ENCODE peak calls at places on chromosomes 7 and 10, in seven cellular contexts. S, Q, N, I, Y, F and R are unnamed samples.

GRCh38 chr10:3871424-3871996 is 86.5 kb upstream of the KLF6 start:
- DNase-seq in S (no peak), Q (no peak), Y (no peak), I (no peak), F (no peak), N (no peak), R (no peak)

GRCh38 chr7:47040795-47041194 is 541.1 kb downstream of the TNS3 start:
- DNase-seq in F (no peak), N (peak; percentile 28), S (no peak), I (no peak), Q (peak; percentile 33), Y (no peak), R (no peak)

GRCh38 chr10:93073539-93074136 is at the start of gene CYP26A1:
- DNase-seq in Y (peak; percentile 3), I (no peak), S (no peak), F (no peak), N (no peak), Q (no peak), R (no peak)

GRCh38 chr7:139035588-139036353 is at the start of gene ZC3HAV1L:
- DNase-seq in I (peak; percentile 78), S (peak; percentile 60), Y (peak; percentile 67), Q (peak; percentile 71), F (peak; percentile 46), N (peak; percentile 70), R (peak; percentile 88)

GRCh38 chr7:101156866-101157589 is 2.8 kb downstream of the AP1S1 start:
- DNase-seq in F (no peak), I (no peak), Y (peak; percentile 77), S (no peak), Q (no peak), N (no peak), R (no peak)

GRCh38 chr7:30074422-30075030 is 46.3 kb downstream of the PLEKHA8 start:
- DNase-seq in Y (peak; percentile 70), F (peak; percentile 6), S (no peak), Q (peak; percentile 77), N (peak; percentile 55), I (peak; percentile 54), R (no peak)

GRCh38 chr10:88254091-88254490 is 329.0 kb downstream of the RNLS start:
- DNase-seq in S (no peak), F (peak; percentile 40), Q (peak; percentile 73), N (peak; percentile 84), I (peak; percentile 33), Y (no peak), R (peak; percentile 52)

GRCh38 chr10:104080762-104081161 is 4.9 kb downstream of the COL17A1 start:
- DNase-seq in I (peak; percentile 50), Y (peak; percentile 38), S (no peak), Q (no peak), N (peak; percentile 33), F (peak; percentile 33), R (no peak)

GRCh38 chr10:58177362-58177947 is 90.2 kb downstream of the IPMK start:
- DNase-seq in Y (peak; percentile 64), F (no peak), I (peak; percentile 23), S (no peak), N (peak; percentile 64), Q (peak; percentile 61), R (no peak)

GRCh38 chr7:7943951-7944350 is 24.6 kb upstream of the GLCCI1 start:
- DNase-seq in F (no peak), N (no peak), Q (no peak), I (no peak), S (no peak), Y (no peak), R (no peak)
- H3K4me3 ChIP-seq in F (no peak overlapping the region), N (no peak overlapping the region), Q (no peak overlapping the region), I (no peak overlapping the region), S (no peak overlapping the region), Y (no peak overlapping the region), R (no peak overlapping the region)

DNA sequence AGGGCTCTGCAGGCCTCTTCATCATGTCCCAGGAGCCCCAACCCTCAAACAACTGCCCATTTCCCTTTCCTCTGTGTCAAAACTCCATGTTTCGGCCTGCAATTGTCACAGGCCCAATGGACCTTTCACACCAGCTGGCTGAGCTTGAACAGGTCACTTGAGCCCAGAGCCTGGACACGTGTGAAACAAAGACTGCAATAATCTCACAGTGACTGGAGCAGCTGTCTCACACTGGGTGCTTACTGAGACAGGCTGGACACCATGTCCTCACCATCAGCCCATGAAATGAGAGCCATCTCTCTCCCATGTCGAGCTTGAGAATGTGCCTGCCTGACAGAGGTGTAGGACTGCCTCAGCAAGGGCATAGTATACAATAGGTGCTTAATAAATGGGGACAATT is 19.5 kb upstream of the EIF5AL1 start:
- DNase-seq in N (no peak), F (no peak), Q (no peak), S (no peak), I (peak; percentile 1), Y (no peak), R (no peak)
- H3K4me3 ChIP-seq in N (no peak overlapping the region), F (no peak overlapping the region), Q (no peak overlapping the region), S (no peak overlapping the region), I (no peak overlapping the region), Y (no peak overlapping the region), R (no peak overlapping the region)

DNA sequence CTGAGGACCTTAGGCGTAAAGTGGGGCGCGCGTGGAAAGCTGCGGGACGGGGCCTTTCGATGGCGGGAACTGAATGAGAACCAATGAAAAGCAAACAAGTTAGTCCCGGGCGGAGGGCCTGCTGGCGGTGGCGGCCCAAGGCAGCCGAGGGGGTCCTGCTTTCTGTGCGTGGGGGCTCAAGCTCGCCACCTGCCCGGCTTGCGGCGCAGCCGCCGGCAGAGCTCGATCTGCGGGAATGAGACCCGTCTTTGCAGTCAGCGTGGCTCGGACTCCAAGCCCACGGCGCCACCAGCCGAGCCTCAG is 477 bp upstream of the CXCL12 start:
- DNase-seq in F (no peak), I (no peak), N (no peak), Y (no peak), Q (no peak), S (peak; percentile 24), R (peak; percentile 76)
- H3K4me3 ChIP-seq in F (peak overlapping the region; percentile 65), I (peak overlapping the region; percentile 49), N (no peak overlapping the region), Y (peak overlapping the region; percentile 44), Q (peak overlapping the region; percentile 58), S (peak overlapping the region; percentile 71), R (no peak overlapping the region)

GRCh38 chr10:79399242-79399831 is 46.1 kb downstream of the ZCCHC24 start:
- DNase-seq in Q (peak; percentile 99), Y (no peak), N (peak; percentile 98), S (peak; percentile 81), I (peak; percentile 88), F (peak; percentile 76), R (peak; percentile 95)
- H3K4me3 ChIP-seq in Q (peak overlapping the region; percentile 21), Y (no peak overlapping the region), N (no peak overlapping the region), S (no peak overlapping the region), I (no peak overlapping the region), F (no peak overlapping the region), R (no peak overlapping the region)

GRCh38 chr7:43669286-43670081 is 59.8 kb downstream of the COA1 start:
- DNase-seq in Y (no peak), N (no peak), F (no peak), I (no peak), Q (peak; percentile 47), S (no peak), R (no peak)

GRCh38 chr7:43664681-43665080 is 64.6 kb downstream of the COA1 start:
- DNase-seq in F (no peak), S (no peak), Y (no peak), I (no peak), N (no peak), Q (no peak), R (no peak)

GRCh38 chr7:43668035-43668434 is 61.3 kb downstream of the COA1 start:
- DNase-seq in Y (peak; percentile 38), Q (no peak), I (no peak), N (no peak), F (no peak), S (no peak), R (no peak)

GRCh38 chr7:43671520-43671919 is 57.8 kb downstream of the COA1 start:
- DNase-seq in I (no peak), Y (no peak), F (no peak), N (peak; percentile 51), S (no peak), Q (no peak), R (no peak)

DNA sequence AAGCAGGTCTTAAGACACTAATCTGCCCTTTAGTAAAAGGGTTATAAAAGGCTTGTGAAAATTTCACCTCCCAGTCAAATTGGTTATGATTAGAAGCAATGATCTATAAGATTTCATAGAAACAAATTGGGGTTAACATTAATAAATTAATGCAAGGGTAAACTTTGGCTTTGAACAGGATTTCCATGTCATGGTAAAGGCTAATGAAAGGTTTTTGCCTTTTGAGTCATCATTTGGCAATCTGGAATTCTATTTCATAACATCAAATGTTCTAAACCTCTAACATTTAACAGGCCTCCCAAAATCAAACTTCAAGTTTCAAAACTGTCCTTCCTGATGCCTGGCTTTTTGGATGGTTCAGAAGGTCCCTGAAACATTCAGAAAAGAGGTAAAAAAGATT is 62.4 kb downstream of the COA1 start:
- DNase-seq in F (no peak), Y (peak; percentile 31), Q (peak; percentile 39), I (no peak), S (no peak), N (peak; percentile 80), R (no peak)
- H3K4me3 ChIP-seq in F (no peak overlapping the region), Y (no peak overlapping the region), Q (no peak overlapping the region), I (no peak overlapping the region), S (no peak overlapping the region), N (no peak overlapping the region), R (no peak overlapping the region)

GRCh38 chr10:37857287-37858211 is at the start of gene ZNF248:
- DNase-seq in S (peak; percentile 97), Y (peak; percentile 100), Q (peak; percentile 98), I (no peak), N (peak; percentile 97), F (peak; percentile 97), R (peak; percentile 98)

GRCh38 chr10:37855691-37856090 is 1.7 kb downstream of the ZNF248 start:
- DNase-seq in F (no peak), S (no peak), I (no peak), Q (no peak), Y (peak; percentile 65), N (no peak), R (no peak)

GRCh38 chr10:37856881-37857286 is 526 bp downstream of the ZNF248 start:
- DNase-seq in S (peak; percentile 27), F (peak; percentile 11), I (no peak), Y (peak; percentile 62), N (peak; percentile 12), Q (no peak), R (no peak)

DNA sequence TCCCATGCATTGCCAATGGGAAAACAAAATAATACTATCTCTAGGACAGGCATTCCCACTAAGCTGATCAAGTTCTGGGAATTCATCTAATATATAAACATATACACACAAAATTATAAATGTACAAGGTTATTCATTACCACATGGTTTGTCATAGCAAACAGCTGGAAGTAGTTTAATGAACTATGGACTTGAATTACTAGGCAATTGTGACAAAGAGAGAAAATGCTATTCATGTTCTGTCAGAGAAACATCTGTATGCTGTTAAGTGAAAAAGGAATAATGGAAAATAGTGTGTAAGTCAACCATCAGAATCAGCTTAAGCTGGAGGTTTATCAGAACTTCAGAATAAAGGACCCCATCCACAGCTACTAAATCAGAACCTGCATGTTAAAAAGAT is 2.8 kb downstream of the ZNF248 start:
- DNase-seq in N (no peak), F (no peak), S (no peak), Y (peak; percentile 31), Q (no peak), I (no peak), R (no peak)
- H3K4me3 ChIP-seq in N (no peak overlapping the region), F (no peak overlapping the region), S (no peak overlapping the region), Y (peak overlapping the region; percentile 74), Q (no peak overlapping the region), I (no peak overlapping the region), R (no peak overlapping the region)

DNA sequence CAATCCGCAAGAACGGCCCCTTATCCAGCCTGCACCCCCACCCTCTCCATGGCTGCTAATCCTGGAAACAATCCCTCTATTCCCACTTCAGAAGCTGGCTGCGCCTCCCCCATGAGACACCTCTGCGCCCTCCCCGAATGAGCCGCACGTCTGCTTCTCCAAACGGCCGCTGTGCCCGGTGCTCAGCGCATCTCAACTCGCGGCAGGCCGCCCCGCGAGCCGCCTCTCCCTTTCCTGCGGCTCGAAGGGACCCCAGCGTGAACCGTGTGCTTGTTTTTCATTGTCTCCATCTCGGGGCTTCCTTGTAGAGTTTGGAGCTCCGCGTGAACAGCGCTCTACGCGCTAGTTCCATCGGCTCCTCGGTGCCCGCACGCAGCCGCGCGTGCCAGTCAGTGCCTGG is 20.8 kb upstream of the FXYD4 start:
- DNase-seq in S (no peak), F (no peak), N (no peak), I (no peak), Q (no peak), Y (no peak), R (no peak)
- H3K4me3 ChIP-seq in S (peak overlapping the region; percentile 31), F (no peak overlapping the region), N (no peak overlapping the region), I (no peak overlapping the region), Q (no peak overlapping the region), Y (no peak overlapping the region), R (no peak overlapping the region)